ENCODE peak calls at places on chromosomes 13 and 19, in six cellular contexts. X, L, B, J, P and K are unnamed samples.

GRCh38 chr13:64078480-64078936 is 2662.9 kb upstream of the PCDH20 start:
- DNase-seq in X (no peak), L (no peak), B (no peak), J (no peak), P (no peak), K (no peak)

GRCh38 chr19:1811472-1811894 is 593 bp downstream of the ATP8B3 start:
- DNase-seq in X (peak), L (no peak), B (peak), J (no peak), P (no peak), K (no peak)

GRCh38 chr13:102847272-102848234 is 1.7 kb downstream of the ERCC5 start:
- DNase-seq in X (no peak), L (no peak), B (peak), J (no peak), P (no peak), K (peak)

GRCh38 chr13:71417205-71417604 is 449.8 kb downstream of the DACH1 start:
- DNase-seq in X (no peak), L (no peak), B (no peak), J (no peak), P (no peak), K (no peak)

GRCh38 chr19:42037649-42038048 is 32.4 kb downstream of the GRIK5 start:
- DNase-seq in X (no peak), L (no peak), B (no peak), J (no peak), P (no peak), K (no peak)

GRCh38 chr13:48993150-48993549 is 17.4 kb downstream of the FNDC3A start:
- DNase-seq in X (no peak), L (no peak), B (no peak), J (no peak), P (no peak), K (no peak)

GRCh38 chr13:61685683-61686013 is 270.0 kb upstream of the PCDH20 start:
- DNase-seq in X (no peak), L (no peak), B (no peak), J (no peak), P (peak), K (peak)

GRCh38 chr19:35518313-35518712 is 4.9 kb upstream of the DMKN start:
- DNase-seq in X (no peak), L (no peak), B (no peak), J (peak), P (no peak), K (no peak)

GRCh38 chr13:59677966-59678814 is 485.5 kb downstream of the DIAPH3 start:
- DNase-seq in X (no peak), L (peak), B (peak), J (peak), P (no peak), K (peak)

GRCh38 chr19:8451885-8452284 is 7.1 kb downstream of the HNRNPM start:
- DNase-seq in X (no peak), L (no peak), B (no peak), J (no peak), P (no peak), K (no peak)

GRCh38 chr13:42990991-42991891 is 800 bp downstream of the EPSTI1 start:
- DNase-seq in X (no peak), L (no peak), B (no peak), J (no peak), P (no peak), K (no peak)

GRCh38 chr13:59409651-59410200 is 754.0 kb downstream of the DIAPH3 start:
- DNase-seq in X (no peak), L (no peak), B (no peak), J (no peak), P (no peak), K (no peak)

GRCh38 chr13:24877531-24877930 is 113.6 kb downstream of the RNF17 start:
- DNase-seq in X (no peak), L (no peak), B (no peak), J (no peak), P (no peak), K (no peak)

GRCh38 chr13:65756071-65756671 is 1474.0 kb downstream of the PCDH9 start:
- DNase-seq in X (no peak), L (no peak), B (no peak), J (no peak), P (no peak), K (no peak)

GRCh38 chr13:27379694-27380596 is 44.5 kb upstream of the GTF3A start:
- DNase-seq in X (peak), L (no peak), B (peak), J (no peak), P (peak), K (no peak)

GRCh38 chr19:13764821-13765394 is 586 bp downstream of the MRI1 start:
- DNase-seq in X (peak), L (no peak), B (no peak), J (no peak), P (peak), K (no peak)

GRCh38 chr13:35888327-35888940 is 242.7 kb downstream of the DCLK1 start:
- DNase-seq in X (no peak), L (no peak), B (peak), J (no peak), P (no peak), K (no peak)

GRCh38 chr19:45161715-45162463 is 1.1 kb upstream of the NKPD1 start:
- DNase-seq in X (no peak), L (no peak), B (no peak), J (no peak), P (peak), K (peak)